ENCODE peak calls at places on chromosomes 4 and X, in six cellular contexts. G is heart left ventricle, M is uterus, W is WERI-Rb-1, Y is colonic mucosa, J is left lung. F is an unnamed sample.

GRCh38 chr4:23368081-23368697 is 521.7 kb downstream of the PPARGC1A start:
- DNase-seq in G (peak; percentile 46), M (no peak), W (peak; percentile 78), Y (peak; percentile 50), J (no peak), F (no peak)

GRCh38 chr4:6663596-6664393 is 23.3 kb downstream of the MRFAP1 start:
- DNase-seq in G (no peak), M (no peak), W (no peak), Y (no peak), J (peak; percentile 75), F (no peak)

GRCh38 chr4:153988446-153988845 is 199.6 kb upstream of the SFRP2 start:
- DNase-seq in G (no peak), M (no peak), W (no peak), Y (no peak), J (no peak), F (no peak)

GRCh38 chr4:109067509-109068205 is 234.8 kb downstream of the COL25A1 start:
- DNase-seq in G (peak; percentile 28), M (no peak), W (no peak), Y (no peak), J (no peak), F (peak; percentile 23)

GRCh38 chr4:111562811-111563210 is 582.4 kb upstream of the FAM241A start:
- DNase-seq in G (no peak), M (no peak), W (no peak), Y (no peak), J (no peak), F (no peak)

GRCh38 chr4:41212221-41213203 is 1.8 kb downstream of the APBB2 start:
- DNase-seq in G (no peak), M (peak; percentile 30), W (peak; percentile 45), Y (peak; percentile 57), J (no peak), F (no peak)

GRCh38 chr4:125268065-125268755 is 46.5 kb upstream of the FAT4 start:
- DNase-seq in G (no peak), M (no peak), W (no peak), Y (no peak), J (no peak), F (no peak)

GRCh38 chr4:125313497-125313896 is 1.3 kb upstream of the FAT4 start:
- DNase-seq in G (no peak), M (peak; percentile 17), W (peak; percentile 63), Y (peak; percentile 48), J (no peak), F (no peak)

GRCh38 chr4:169745291-169745690 is 12.5 kb downstream of the HPF1 start:
- DNase-seq in G (no peak), M (no peak), W (no peak), Y (no peak), J (no peak), F (no peak)

GRCh38 chr4:4329496-4329895 is 39.4 kb downstream of the ZBTB49 start:
- DNase-seq in G (no peak), M (no peak), W (no peak), Y (no peak), J (no peak), F (no peak)

GRCh38 chr4:4328840-4329239 is 38.8 kb downstream of the ZBTB49 start:
- DNase-seq in G (no peak), M (no peak), W (no peak), Y (no peak), J (no peak), F (no peak)

GRCh38 chr4:4326136-4326535 is 36.1 kb downstream of the ZBTB49 start:
- DNase-seq in G (no peak), M (no peak), W (no peak), Y (no peak), J (no peak), F (no peak)

GRCh38 chr4:4328206-4328605 is 38.2 kb downstream of the ZBTB49 start:
- DNase-seq in G (no peak), M (no peak), W (no peak), Y (no peak), J (no peak), F (no peak)

DNA sequence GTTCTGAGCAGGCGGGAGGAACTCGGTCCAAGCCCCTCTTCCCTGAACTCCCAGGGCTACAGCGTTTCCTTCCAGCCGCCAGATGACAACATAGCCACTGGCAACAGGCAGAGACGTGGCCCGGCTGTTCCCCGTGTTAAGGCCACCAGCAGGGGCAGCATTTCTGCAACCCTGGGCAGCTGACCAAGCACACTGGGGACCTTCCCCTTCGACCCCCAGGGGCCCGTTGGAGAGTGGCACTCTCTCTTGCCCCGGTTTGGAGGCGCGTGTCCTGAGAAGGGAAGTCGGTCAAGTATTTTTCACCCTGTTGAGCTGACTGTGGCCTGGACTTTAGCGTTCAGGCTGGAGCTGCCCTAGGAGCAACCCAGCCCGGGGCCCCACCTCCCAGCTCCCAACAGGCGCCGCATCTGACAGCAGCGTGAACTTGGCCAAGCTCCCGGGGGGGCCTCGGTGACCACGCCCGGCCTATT is 37.6 kb downstream of the ZBTB49 start:
- DNase-seq in G (peak; percentile 53), M (no peak), W (peak; percentile 29), Y (no peak), J (no peak), F (peak; percentile 34)
- H3K4me3 ChIP-seq in G (no peak overlapping the region), M (no peak overlapping the region), W (no peak overlapping the region), Y (no peak overlapping the region), J (no peak overlapping the region), F (no peak overlapping the region)

GRCh38 chr4:1752284-1753041 is 31.1 kb downstream of the TACC3 start:
- DNase-seq in G (no peak), M (no peak), W (no peak), Y (no peak), J (no peak), F (no peak)
- H3K27ac ChIP-seq in G (peak overlapping the region; percentile 2), M (no peak overlapping the region), W (no peak overlapping the region), Y (no peak overlapping the region), J (no peak overlapping the region), F (peak overlapping the region; percentile 3)

DNA sequence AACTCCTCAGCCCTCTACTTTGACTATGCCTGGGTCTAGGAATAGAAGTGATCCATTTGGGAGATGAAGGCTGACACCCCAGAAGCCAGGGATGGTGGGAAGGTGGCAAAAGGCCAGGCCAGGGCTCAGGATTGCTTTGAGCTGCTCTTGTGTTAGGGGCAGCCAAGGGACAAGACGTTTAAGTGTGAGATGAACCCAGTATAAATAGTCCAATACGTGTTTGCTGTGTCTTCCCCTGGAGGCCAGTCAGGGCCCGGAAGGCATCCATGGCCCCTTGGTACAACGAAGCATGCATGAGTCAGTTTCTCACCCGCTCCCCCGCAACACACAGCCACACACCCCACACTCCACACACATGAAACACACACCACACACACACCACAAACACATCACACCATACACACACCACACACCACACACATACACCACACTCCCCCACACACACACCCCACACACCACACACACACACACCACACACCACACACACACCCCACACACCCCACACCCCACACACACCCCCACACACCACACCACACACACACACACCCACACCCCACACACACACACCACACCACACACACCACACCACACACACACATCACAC is 5.0 kb downstream of the STARD8 start:
- DNase-seq in G (no peak), M (no peak), W (no peak), Y (no peak), J (no peak), F (no peak)
- H3K4me3 ChIP-seq in G (no peak overlapping the region), M (no peak overlapping the region), W (no peak overlapping the region), Y (no peak overlapping the region), J (no peak overlapping the region), F (no peak overlapping the region)

DNA sequence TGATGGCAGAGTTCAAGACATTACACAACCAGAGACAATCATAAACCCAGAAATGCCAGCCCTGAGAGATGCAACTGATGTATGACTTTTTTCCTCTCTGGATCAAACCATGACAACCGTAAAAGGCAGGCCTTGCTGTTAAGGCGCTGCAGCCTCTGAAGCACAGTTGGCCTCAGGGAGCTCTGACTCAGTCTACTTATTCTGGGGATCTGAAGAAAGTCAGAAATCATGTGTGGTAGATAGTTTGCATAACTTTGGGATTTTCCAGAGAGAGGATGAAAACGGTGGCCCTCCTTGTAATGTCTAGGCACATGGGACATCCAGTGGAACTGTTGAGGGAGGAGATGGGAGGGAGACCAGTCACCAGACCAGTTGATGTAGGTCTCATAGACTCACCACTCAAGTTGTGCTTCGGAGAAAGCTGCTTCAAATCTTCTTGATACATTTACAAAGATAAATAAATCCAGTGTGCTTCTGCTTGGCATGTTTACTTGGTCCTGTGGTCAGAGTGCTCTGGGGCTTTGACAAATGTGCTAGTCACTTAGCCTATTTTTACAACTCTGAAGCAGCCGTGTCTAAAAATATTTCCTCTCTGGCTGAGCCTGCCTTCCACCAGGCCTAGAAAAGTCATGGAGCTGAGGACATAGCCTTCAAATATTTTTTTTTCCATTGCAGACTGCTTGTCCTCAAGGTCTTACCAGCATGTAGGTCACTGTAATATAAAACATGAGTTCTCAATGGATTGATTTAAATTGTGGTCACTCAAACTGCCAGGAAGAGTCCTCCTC is 7.5 kb downstream of the HADH start:
- DNase-seq in G (peak; percentile 62), M (no peak), W (no peak), Y (no peak), J (no peak), F (no peak)
- H3K27ac ChIP-seq in G (peak overlapping the region; percentile 96), M (peak overlapping the region; percentile 88), W (no peak overlapping the region), Y (no peak overlapping the region), J (no peak overlapping the region), F (peak overlapping the region; percentile 90)

GRCh38 chrX:637660-638481 is 7.3 kb downstream of the SHOX start:
- DNase-seq in G (no peak), M (no peak), W (no peak), Y (no peak), J (no peak), F (no peak)

GRCh38 chrX:635428-636192 is 5.0 kb downstream of the SHOX start:
- DNase-seq in G (no peak), M (no peak), W (no peak), Y (no peak), J (no peak), F (no peak)

GRCh38 chrX:639151-639550 is 8.6 kb downstream of the SHOX start:
- DNase-seq in G (no peak), M (no peak), W (no peak), Y (no peak), J (no peak), F (no peak)

GRCh38 chrX:638482-639131 is 8.0 kb downstream of the SHOX start:
- DNase-seq in G (no peak), M (no peak), W (no peak), Y (no peak), J (no peak), F (no peak)

GRCh38 chrX:636971-637659 is 6.5 kb downstream of the SHOX start:
- DNase-seq in G (no peak), M (no peak), W (no peak), Y (no peak), J (no peak), F (no peak)
- H3K4me3 ChIP-seq in G (no peak overlapping the region), M (no peak overlapping the region), W (no peak overlapping the region), Y (no peak overlapping the region), J (no peak overlapping the region), F (peak overlapping the region; percentile 31)

GRCh38 chrX:2614911-2615310 is 76.2 kb upstream of the CD99 start:
- DNase-seq in G (no peak), M (no peak), W (no peak), Y (no peak), J (no peak), F (no peak)
- H3K27ac ChIP-seq in G (peak overlapping the region; percentile 31), M (no peak overlapping the region), W (no peak overlapping the region), Y (no peak overlapping the region), J (peak overlapping the region; percentile 73), F (peak overlapping the region; percentile 21)